ENCODE peak calls at places on chromosomes 6 and 20, in six cellular contexts. O, M, D, X, Z and R are unnamed samples.

GRCh38 chr6:79707621-79708020 is 76.5 kb downstream of the SH3BGRL2 start:
- DNase-seq in O (no peak), M (no peak), D (no peak), X (no peak), Z (no peak), R (no peak)

GRCh38 chr6:1387632-1388031 is 1.7 kb upstream of the FOXF2 start:
- DNase-seq in O (no peak), M (no peak), D (no peak), X (no peak), Z (no peak), R (no peak)

GRCh38 chr6:27019651-27020552 is 227.6 kb upstream of the PRSS16 start:
- DNase-seq in O (peak; percentile 81), M (peak; percentile 98), D (peak; percentile 90), X (no peak), Z (peak; percentile 62), R (peak; percentile 54)

GRCh38 chr6:115729036-115729435 is 331.7 kb downstream of the FRK start:
- DNase-seq in O (no peak), M (no peak), D (no peak), X (no peak), Z (no peak), R (no peak)

GRCh38 chr20:26209171-26209941 is 512.7 kb upstream of the ZNF337 start:
- DNase-seq in O (no peak), M (no peak), D (no peak), X (no peak), Z (no peak), R (no peak)

GRCh38 chr6:88823998-88824397 is 139.4 kb downstream of the RNGTT start:
- DNase-seq in O (no peak), M (no peak), D (no peak), X (peak; percentile 56), Z (no peak), R (no peak)

GRCh38 chr6:27133281-27134227 is 113.9 kb upstream of the PRSS16 start:
- DNase-seq in O (peak; percentile 69), M (peak; percentile 85), D (no peak), X (peak; percentile 51), Z (peak; percentile 63), R (no peak)

GRCh38 chr20:64188682-64189529 is 24.7 kb downstream of the MYT1 start:
- DNase-seq in O (peak; percentile 2), M (no peak), D (peak; percentile 10), X (peak; percentile 100), Z (no peak), R (peak; percentile 94)

DNA sequence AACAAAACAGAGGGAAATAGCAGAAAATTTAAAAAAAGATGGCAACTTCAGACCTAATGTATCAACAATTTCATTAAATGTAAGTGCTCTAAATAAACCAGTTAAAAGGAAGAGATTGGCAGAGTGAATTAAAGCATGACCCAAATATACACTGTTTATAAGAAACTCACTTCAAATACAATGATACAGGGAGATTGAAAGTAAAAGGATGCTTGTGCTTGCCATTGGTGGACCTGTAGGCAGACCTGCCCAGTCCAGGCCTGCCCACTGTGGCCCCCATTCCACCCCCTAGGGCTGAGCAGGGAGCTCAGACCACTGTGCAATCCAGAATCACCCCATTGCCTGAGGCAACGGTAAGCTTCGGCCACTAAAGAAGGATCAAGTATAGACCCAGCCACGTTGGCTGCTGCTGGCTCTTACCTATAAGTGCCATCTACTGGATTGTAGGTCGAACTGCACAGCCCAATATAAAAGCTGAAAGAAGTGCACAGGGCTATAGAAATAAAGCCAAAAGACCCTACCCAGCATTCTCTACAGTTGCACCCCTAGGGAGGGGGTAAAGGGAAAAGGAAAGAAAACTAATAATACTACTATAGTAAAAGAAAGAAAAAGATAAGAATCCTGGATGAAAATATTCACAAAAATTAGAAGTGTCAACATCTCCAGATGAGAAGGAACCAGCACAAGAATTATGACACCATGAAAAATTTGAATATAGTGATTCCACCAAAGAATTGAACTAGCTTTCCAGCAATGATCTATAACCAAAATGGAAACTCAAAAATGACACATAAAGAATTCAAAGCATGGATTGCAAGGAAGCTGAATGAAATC is 36.1 kb downstream of the PSMB1 start:
- DNase-seq in O (peak; percentile 48), M (peak; percentile 70), D (no peak), X (peak; percentile 74), Z (no peak), R (peak; percentile 40)
- TF ChIP-seq ZNF274 in O (no peak), M (no peak), D (no peak), X (no peak), Z (no peak), R (no peak)

GRCh38 chr6:85360794-85361642 is 88.9 kb upstream of the NT5E start:
- DNase-seq in O (peak; percentile 94), M (no peak), D (no peak), X (peak; percentile 43), Z (no peak), R (no peak)

GRCh38 chr6:85354761-85355618 is 94.9 kb upstream of the NT5E start:
- DNase-seq in O (peak; percentile 57), M (peak; percentile 78), D (peak; percentile 44), X (peak; percentile 36), Z (peak; percentile 25), R (peak; percentile 30)

GRCh38 chr6:85353012-85353411 is 96.9 kb upstream of the NT5E start:
- DNase-seq in O (no peak), M (no peak), D (no peak), X (no peak), Z (no peak), R (no peak)

GRCh38 chr6:85357651-85358050 is 92.2 kb upstream of the NT5E start:
- DNase-seq in O (no peak), M (no peak), D (no peak), X (no peak), Z (no peak), R (no peak)

DNA sequence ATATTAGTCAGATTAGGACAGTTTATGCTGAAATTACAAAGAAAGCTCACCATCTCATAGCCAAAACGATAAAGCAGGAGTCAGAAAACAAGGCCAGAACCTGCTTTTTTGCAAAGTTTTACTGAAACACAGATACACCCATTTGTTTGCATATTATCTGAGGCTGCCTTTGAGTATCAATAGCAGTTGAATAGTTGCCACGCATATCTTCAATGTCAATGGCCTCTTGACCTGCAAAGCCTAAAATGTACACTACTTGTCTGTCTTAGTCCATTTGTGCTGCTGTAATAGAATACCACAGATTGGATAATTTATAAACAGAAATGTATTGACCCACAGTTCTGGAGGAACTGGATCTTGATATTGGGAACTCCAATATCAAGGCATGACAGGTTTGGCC is 94.1 kb upstream of the NT5E start:
- DNase-seq in O (no peak), M (no peak), D (no peak), X (no peak), Z (no peak), R (no peak)
- H3K9ac ChIP-seq in O (no peak overlapping the region), M (no peak overlapping the region), D (no peak overlapping the region), X (no peak overlapping the region), Z (no peak overlapping the region), R (no peak overlapping the region)

GRCh38 chr6:168709991-168710390 is 269.0 kb downstream of the SMOC2 start:
- DNase-seq in O (no peak), M (no peak), D (no peak), X (no peak), Z (no peak), R (no peak)
- H3K9me3 ChIP-seq in O (no peaks in the 10 kb centered on the region), M (no peaks in the 10 kb centered on the region), D (peaks cover 14% of the 10 kb centered on the region), X (no peaks in the 10 kb centered on the region), Z (no peaks in the 10 kb centered on the region), R (peaks cover 25% of the 10 kb centered on the region)

DNA sequence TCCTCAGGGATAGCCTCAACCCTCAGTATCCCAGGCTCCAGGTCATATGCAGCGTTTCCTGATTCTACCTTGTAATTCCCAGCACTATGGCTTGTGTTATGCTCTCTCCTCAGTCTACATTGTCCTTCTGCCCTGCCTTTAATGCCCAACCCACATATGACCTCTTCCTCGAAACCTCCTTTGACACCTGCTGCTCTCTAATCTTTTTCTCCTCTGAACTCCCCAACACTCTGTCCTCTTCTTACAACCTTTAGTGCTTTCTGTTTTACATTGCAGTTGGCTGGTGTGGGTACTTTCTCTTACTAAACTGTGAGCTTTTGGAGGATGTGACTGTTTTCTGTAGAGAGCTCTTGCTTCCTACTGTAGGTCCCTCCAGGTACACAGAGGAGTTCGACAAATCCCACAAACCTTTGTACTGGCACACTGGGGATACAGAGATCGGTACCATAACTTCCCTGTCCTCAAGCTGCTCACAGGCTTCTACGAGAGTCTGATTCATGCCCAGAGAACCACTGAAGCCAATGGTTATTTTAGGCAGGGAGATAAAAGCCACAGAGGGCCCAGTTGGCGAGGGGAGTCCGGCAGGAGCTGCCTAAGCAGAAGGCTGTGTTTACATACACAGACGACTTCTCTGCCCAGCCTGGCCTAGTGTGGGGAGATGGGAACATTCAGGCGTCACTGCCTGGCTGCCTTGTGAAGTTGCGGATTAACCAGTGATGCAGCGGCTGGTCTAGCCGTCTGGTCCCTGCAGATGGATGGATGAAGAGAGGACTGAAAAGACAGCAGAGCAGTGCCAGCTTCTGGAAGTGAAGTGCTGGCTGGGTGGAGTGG is 8.4 kb upstream of the EPB41L1 start:
- DNase-seq in O (no peak), M (no peak), D (no peak), X (no peak), Z (no peak), R (no peak)
- TF ChIP-seq ZNF274 in O (no peak), M (no peak), D (no peak), X (no peak), Z (no peak), R (no peak)

GRCh38 chr6:85680388-85680787 is 37.7 kb upstream of the SYNCRIP start:
- DNase-seq in O (no peak), M (peak; percentile 69), D (no peak), X (no peak), Z (no peak), R (no peak)
- H3K9ac ChIP-seq in O (peak overlapping the region; percentile 98), M (peak overlapping the region; percentile 44), D (no peak overlapping the region), X (peak overlapping the region; percentile 82), Z (peak overlapping the region; percentile 85), R (no peak overlapping the region)

GRCh38 chr6:108468346-108468745 is 92.4 kb upstream of the FOXO3 start:
- DNase-seq in O (no peak), M (no peak), D (no peak), X (no peak), Z (no peak), R (no peak)

GRCh38 chr6:108464506-108465084 is 96.1 kb upstream of the FOXO3 start:
- DNase-seq in O (no peak), M (no peak), D (no peak), X (peak; percentile 73), Z (no peak), R (no peak)

GRCh38 chr6:108463789-108464188 is 96.9 kb upstream of the FOXO3 start:
- DNase-seq in O (no peak), M (no peak), D (no peak), X (no peak), Z (no peak), R (no peak)
- H3K9me3 ChIP-seq in O (no peaks in the 10 kb centered on the region), M (no peaks in the 10 kb centered on the region), D (no peaks in the 10 kb centered on the region), X (no peaks in the 10 kb centered on the region), Z (no peaks in the 10 kb centered on the region), R (no peaks in the 10 kb centered on the region)

DNA sequence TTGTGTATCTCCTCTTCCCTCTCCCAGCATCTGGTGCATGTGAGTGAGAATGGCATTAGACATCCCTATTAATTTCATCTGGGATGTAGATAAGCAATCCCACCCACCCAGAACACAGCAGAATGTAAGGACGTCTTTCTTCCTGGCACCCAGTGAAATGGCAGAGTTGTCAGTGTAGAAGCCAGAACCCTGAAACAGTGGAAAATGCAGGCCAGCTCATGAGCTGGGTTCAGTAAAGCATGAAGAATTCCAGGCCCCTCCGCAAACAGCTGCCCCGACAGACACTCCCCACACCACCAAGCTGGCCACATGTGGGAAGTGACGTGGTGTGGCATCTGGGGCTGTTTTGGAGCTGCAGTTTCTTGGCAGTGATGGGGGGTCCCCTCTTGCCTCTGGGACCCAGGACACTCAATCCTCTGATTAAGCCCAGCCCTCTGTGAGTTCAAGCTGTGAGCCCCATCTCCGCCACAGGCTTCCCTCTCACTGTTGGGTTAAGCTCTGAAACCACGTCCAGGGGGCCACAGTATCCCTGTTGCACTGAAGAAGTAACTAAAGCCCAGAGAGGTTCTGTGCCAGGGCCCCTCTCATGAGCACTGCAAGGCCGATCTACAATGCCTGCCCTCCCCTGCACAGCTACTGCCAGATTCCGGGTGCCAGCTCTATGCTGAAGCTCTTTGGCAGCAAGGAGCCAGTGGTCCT is 179.9 kb upstream of the CST7 start:
- DNase-seq in O (no peak), M (no peak), D (no peak), X (no peak), Z (no peak), R (no peak)
- TF ChIP-seq ZNF274 in O (no peak), M (no peak), D (no peak), X (no peak), Z (no peak), R (no peak)